ENCODE peak calls at places on chromosome 18, in eight cellular contexts. One of them, this sample, is unnamed.
A peak's percentile ranks its signal among the peaks of the same experiment; 100 is the strongest.

GRCh38 chr18:55706893-55707292 is 118.9 kb upstream of the TCF4 start:
- DNase-seq in HCT116: no peak
- DNase-seq in lung: no peak
- DNase-seq in OCI-LY7: no peak
- DNase-seq in fibroblast of pulmonary artery: peak; percentile 48
- DNase-seq in tibial artery: no peak
- DNase-seq in tibial nerve: no peak
- DNase-seq in body of pancreas: no peak
- DNase-seq in this sample: no peak

GRCh38 chr18:35949903-35950627 is 22.4 kb upstream of the RMP24 start:
- DNase-seq in lung: peak; percentile 48
- DNase-seq in tibial artery: peak; percentile 70
- DNase-seq in tibial nerve: peak; percentile 33
- DNase-seq in HCT116: no peak
- DNase-seq in body of pancreas: peak; percentile 44
- DNase-seq in fibroblast of pulmonary artery: peak; percentile 74
- DNase-seq in OCI-LY7: peak; percentile 30
- DNase-seq in this sample: no peak

GRCh38 chr18:708096-708495 is 4.3 kb downstream of the ENOSF1 start:
- DNase-seq in fibroblast of pulmonary artery: no peak
- DNase-seq in body of pancreas: no peak
- DNase-seq in HCT116: no peak
- DNase-seq in tibial artery: no peak
- DNase-seq in lung: no peak
- DNase-seq in tibial nerve: no peak
- DNase-seq in OCI-LY7: no peak
- DNase-seq in this sample: no peak

GRCh38 chr18:45755936-45756335 is 32.0 kb downstream of the SLC14A1 start:
- DNase-seq in fibroblast of pulmonary artery: peak; percentile 93
- DNase-seq in HCT116: no peak
- DNase-seq in lung: peak; percentile 33
- DNase-seq in body of pancreas: peak; percentile 23
- DNase-seq in tibial nerve: no peak
- DNase-seq in tibial artery: peak; percentile 86
- DNase-seq in OCI-LY7: no peak
- DNase-seq in this sample: peak; percentile 12

GRCh38 chr18:74342416-74343043 is 26.9 kb downstream of the C18orf63 start:
- DNase-seq in OCI-LY7: peak; percentile 19
- DNase-seq in lung: no peak
- DNase-seq in HCT116: peak; percentile 51
- DNase-seq in tibial nerve: no peak
- DNase-seq in body of pancreas: peak; percentile 48
- DNase-seq in tibial artery: no peak
- DNase-seq in fibroblast of pulmonary artery: peak; percentile 89
- DNase-seq in this sample: no peak

GRCh38 chr18:79935098-79935480 is 16.4 kb downstream of the SLC66A2 start:
- DNase-seq in HCT116: no peak
- DNase-seq in tibial artery: peak; percentile 41
- DNase-seq in body of pancreas: no peak
- DNase-seq in tibial nerve: no peak
- DNase-seq in lung: no peak
- DNase-seq in fibroblast of pulmonary artery: no peak
- DNase-seq in OCI-LY7: no peak
- DNase-seq in this sample: peak; percentile 4

GRCh38 chr18:55585586-55586521 is 2.1 kb downstream of the TCF4 start:
- DNase-seq in HCT116: no peak
- DNase-seq in body of pancreas: no peak
- DNase-seq in OCI-LY7: peak; percentile 9
- DNase-seq in fibroblast of pulmonary artery: peak; percentile 43
- DNase-seq in tibial artery: no peak
- DNase-seq in lung: no peak
- DNase-seq in tibial nerve: no peak
- DNase-seq in this sample: no peak

GRCh38 chr18:48825101-48825745 is 125.5 kb downstream of the SMAD7 start:
- DNase-seq in fibroblast of pulmonary artery: peak; percentile 82
- DNase-seq in tibial nerve: no peak
- DNase-seq in body of pancreas: no peak
- DNase-seq in tibial artery: peak; percentile 53
- DNase-seq in OCI-LY7: no peak
- DNase-seq in HCT116: no peak
- DNase-seq in lung: no peak
- DNase-seq in this sample: peak; percentile 1

GRCh38 chr18:3514312-3515216 is 64.6 kb downstream of the TGIF1 start:
- DNase-seq in OCI-LY7: no peak
- DNase-seq in fibroblast of pulmonary artery: no peak
- DNase-seq in tibial nerve: no peak
- DNase-seq in tibial artery: no peak
- DNase-seq in lung: no peak
- DNase-seq in HCT116: no peak
- DNase-seq in body of pancreas: no peak
- DNase-seq in this sample: no peak

GRCh38 chr18:12287684-12288405 is 20.2 kb upstream of the TUBB6 start:
- DNase-seq in HCT116: peak; percentile 54
- DNase-seq in body of pancreas: peak; percentile 57
- DNase-seq in tibial nerve: peak; percentile 78
- DNase-seq in tibial artery: peak; percentile 95
- DNase-seq in fibroblast of pulmonary artery: peak; percentile 85
- DNase-seq in lung: peak; percentile 85
- DNase-seq in OCI-LY7: no peak
- DNase-seq in this sample: peak; percentile 62

GRCh38 chr18:78793313-78793712 is 186.3 kb upstream of the SALL3 start:
- DNase-seq in tibial nerve: no peak
- DNase-seq in fibroblast of pulmonary artery: no peak
- DNase-seq in OCI-LY7: no peak
- DNase-seq in tibial artery: no peak
- DNase-seq in body of pancreas: no peak
- DNase-seq in HCT116: no peak
- DNase-seq in lung: no peak
- DNase-seq in this sample: no peak

GRCh38 chr18:48007955-48008701 is 77.7 kb upstream of the SMAD2 start:
- DNase-seq in OCI-LY7: no peak
- DNase-seq in fibroblast of pulmonary artery: peak; percentile 39
- DNase-seq in body of pancreas: peak; percentile 75
- DNase-seq in HCT116: no peak
- DNase-seq in lung: peak; percentile 68
- DNase-seq in tibial artery: peak; percentile 70
- DNase-seq in tibial nerve: no peak
- DNase-seq in this sample: no peak

GRCh38 chr18:79374408-79375171 is 21.1 kb upstream of the NFATC1 start:
- DNase-seq in tibial artery: no peak
- DNase-seq in OCI-LY7: no peak
- DNase-seq in tibial nerve: no peak
- DNase-seq in body of pancreas: no peak
- DNase-seq in fibroblast of pulmonary artery: no peak
- DNase-seq in lung: no peak
- DNase-seq in HCT116: no peak
- DNase-seq in this sample: no peak

GRCh38 chr18:25289040-25289631 is 62.8 kb downstream of the ZNF521 start:
- DNase-seq in HCT116: no peak
- DNase-seq in OCI-LY7: no peak
- DNase-seq in fibroblast of pulmonary artery: peak; percentile 93
- DNase-seq in tibial artery: no peak
- DNase-seq in lung: no peak
- DNase-seq in tibial nerve: no peak
- DNase-seq in body of pancreas: no peak
- DNase-seq in this sample: no peak

GRCh38 chr18:64436111-64436510 is 287.2 kb upstream of the LINC00305 start:
- DNase-seq in lung: no peak
- DNase-seq in fibroblast of pulmonary artery: no peak
- DNase-seq in OCI-LY7: no peak
- DNase-seq in body of pancreas: no peak
- DNase-seq in HCT116: no peak
- DNase-seq in tibial nerve: no peak
- DNase-seq in tibial artery: no peak
- DNase-seq in this sample: no peak

GRCh38 chr18:26454192-26454591 is 94.2 kb downstream of the KCTD1 start:
- DNase-seq in body of pancreas: no peak
- DNase-seq in fibroblast of pulmonary artery: no peak
- DNase-seq in HCT116: no peak
- DNase-seq in tibial nerve: no peak
- DNase-seq in tibial artery: no peak
- DNase-seq in lung: no peak
- DNase-seq in OCI-LY7: no peak
- DNase-seq in this sample: no peak

GRCh38 chr18:48932462-48932818 is 18.3 kb downstream of the SMAD7 start:
- DNase-seq in fibroblast of pulmonary artery: no peak
- DNase-seq in HCT116: no peak
- DNase-seq in tibial artery: peak; percentile 64
- DNase-seq in lung: no peak
- DNase-seq in tibial nerve: no peak
- DNase-seq in OCI-LY7: no peak
- DNase-seq in body of pancreas: no peak
- DNase-seq in this sample: no peak

GRCh38 chr18:21831413-21831831 is 90.8 kb downstream of the MIB1 start:
- DNase-seq in OCI-LY7: no peak
- DNase-seq in lung: no peak
- DNase-seq in tibial nerve: no peak
- DNase-seq in tibial artery: peak; percentile 80
- DNase-seq in body of pancreas: no peak
- DNase-seq in fibroblast of pulmonary artery: no peak
- DNase-seq in HCT116: no peak
- DNase-seq in this sample: peak; percentile 22

GRCh38 chr18:48996901-48997463 is 46.2 kb upstream of the SMAD7 start:
- DNase-seq in lung: no peak
- DNase-seq in HCT116: peak; percentile 58
- DNase-seq in OCI-LY7: no peak
- DNase-seq in tibial artery: no peak
- DNase-seq in body of pancreas: no peak
- DNase-seq in tibial nerve: no peak
- DNase-seq in fibroblast of pulmonary artery: peak; percentile 46
- DNase-seq in this sample: no peak

GRCh38 chr18:50315100-50315871 is 27.8 kb upstream of the CXXC1 start:
- DNase-seq in tibial nerve: no peak
- DNase-seq in fibroblast of pulmonary artery: no peak
- DNase-seq in body of pancreas: no peak
- DNase-seq in lung: no peak
- DNase-seq in HCT116: no peak
- DNase-seq in tibial artery: no peak
- DNase-seq in OCI-LY7: peak; percentile 74
- DNase-seq in this sample: no peak
- H3K4me3 ChIP-seq in tibial nerve: no peak overlapping the region
- H3K4me3 ChIP-seq in fibroblast of pulmonary artery: no peak overlapping the region
- H3K4me3 ChIP-seq in body of pancreas: no peak overlapping the region
- H3K4me3 ChIP-seq in lung: no peak overlapping the region
- H3K4me3 ChIP-seq in HCT116: no peak overlapping the region
- H3K4me3 ChIP-seq in tibial artery: no peak overlapping the region
- H3K4me3 ChIP-seq in OCI-LY7: peak overlapping the region; percentile 52
- H3K4me3 ChIP-seq in this sample: no peak overlapping the region

DNA sequence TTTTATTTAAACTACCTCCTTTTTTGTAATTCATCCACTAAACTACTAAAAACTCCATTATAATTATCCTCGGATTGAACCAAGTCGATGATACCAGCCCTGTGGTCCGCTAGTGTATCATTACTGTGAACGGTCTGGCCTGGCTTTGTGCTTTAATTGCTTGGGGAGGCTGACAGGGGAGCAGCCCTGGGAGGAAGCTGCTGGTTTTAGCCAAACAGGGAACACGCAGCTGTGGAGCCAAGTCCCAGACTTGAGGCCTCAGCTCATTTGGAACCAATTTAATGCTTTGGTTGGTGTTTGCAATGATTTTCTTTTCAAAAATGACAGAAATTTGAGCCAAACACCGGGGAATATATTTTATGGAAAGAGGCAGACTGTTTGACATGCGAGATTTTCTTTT is 149.4 kb downstream of the ARHGAP28 start:
- DNase-seq in lung: no peak
- DNase-seq in HCT116: no peak
- DNase-seq in fibroblast of pulmonary artery: no peak
- DNase-seq in tibial nerve: no peak
- DNase-seq in OCI-LY7: no peak
- DNase-seq in tibial artery: no peak
- DNase-seq in body of pancreas: no peak
- DNase-seq in this sample: no peak
- H3K4me3 ChIP-seq in lung: no peak overlapping the region
- H3K4me3 ChIP-seq in HCT116: no peak overlapping the region
- H3K4me3 ChIP-seq in fibroblast of pulmonary artery: no peak overlapping the region
- H3K4me3 ChIP-seq in tibial nerve: no peak overlapping the region
- H3K4me3 ChIP-seq in OCI-LY7: no peak overlapping the region
- H3K4me3 ChIP-seq in tibial artery: no peak overlapping the region
- H3K4me3 ChIP-seq in body of pancreas: no peak overlapping the region
- H3K4me3 ChIP-seq in this sample: no peak overlapping the region

DNA sequence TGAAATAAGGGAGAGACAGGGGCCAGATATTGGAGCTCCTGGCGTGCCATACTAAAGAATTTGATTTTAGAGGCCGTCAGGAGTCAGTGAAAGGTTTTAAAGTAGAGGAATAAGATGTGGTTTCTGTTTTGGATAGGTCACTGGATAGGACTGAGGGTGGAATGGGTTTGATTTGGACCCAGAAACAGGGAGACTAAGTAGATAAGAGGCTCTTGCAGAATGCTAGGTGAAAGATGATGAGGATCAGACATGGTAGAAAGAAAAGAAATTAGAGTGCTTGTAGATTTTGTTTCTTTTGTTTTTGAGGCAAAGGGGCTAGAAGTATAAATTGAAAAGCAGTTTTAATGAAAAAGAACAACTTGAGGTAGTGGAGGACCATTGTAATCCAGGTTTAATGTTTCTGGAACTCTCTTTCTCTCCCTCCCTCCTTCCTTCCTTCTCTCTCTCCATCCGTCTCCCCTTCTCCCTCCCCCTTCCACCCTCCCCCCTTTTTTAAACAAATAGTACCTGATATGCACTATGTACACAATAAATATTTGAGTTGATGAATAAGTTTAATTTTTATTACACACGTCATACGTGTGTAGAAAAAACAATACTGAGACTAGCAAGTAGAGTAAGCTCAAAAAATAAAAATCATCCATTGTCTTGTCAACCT is 1.9 kb downstream of the NDUFV2 start:
- DNase-seq in HCT116: no peak
- DNase-seq in OCI-LY7: no peak
- DNase-seq in tibial artery: no peak
- DNase-seq in tibial nerve: no peak
- DNase-seq in lung: no peak
- DNase-seq in fibroblast of pulmonary artery: no peak
- DNase-seq in body of pancreas: no peak
- DNase-seq in this sample: no peak
- H3K4me3 ChIP-seq in HCT116: peak overlapping the region; percentile 69
- H3K4me3 ChIP-seq in OCI-LY7: peak overlapping the region; percentile 93
- H3K4me3 ChIP-seq in tibial artery: peak overlapping the region; percentile 77
- H3K4me3 ChIP-seq in tibial nerve: peak overlapping the region; percentile 57
- H3K4me3 ChIP-seq in lung: peak overlapping the region; percentile 21
- H3K4me3 ChIP-seq in fibroblast of pulmonary artery: peak overlapping the region; percentile 87
- H3K4me3 ChIP-seq in body of pancreas: no peak overlapping the region
- H3K4me3 ChIP-seq in this sample: peak overlapping the region; percentile 73

GRCh38 chr18:24263078-24263477 is 124.2 kb downstream of the CABYR start:
- DNase-seq in HCT116: no peak
- DNase-seq in OCI-LY7: no peak
- DNase-seq in tibial artery: no peak
- DNase-seq in body of pancreas: no peak
- DNase-seq in fibroblast of pulmonary artery: no peak
- DNase-seq in tibial nerve: no peak
- DNase-seq in lung: no peak
- DNase-seq in this sample: no peak
- H3K4me3 ChIP-seq in HCT116: no peak overlapping the region
- H3K4me3 ChIP-seq in OCI-LY7: no peak overlapping the region
- H3K4me3 ChIP-seq in tibial artery: no peak overlapping the region
- H3K4me3 ChIP-seq in body of pancreas: no peak overlapping the region
- H3K4me3 ChIP-seq in fibroblast of pulmonary artery: no peak overlapping the region
- H3K4me3 ChIP-seq in tibial nerve: no peak overlapping the region
- H3K4me3 ChIP-seq in lung: no peak overlapping the region
- H3K4me3 ChIP-seq in this sample: no peak overlapping the region

GRCh38 chr18:75483662-75484061 is 56.2 kb upstream of the SMIM21 start:
- DNase-seq in HCT116: no peak
- DNase-seq in OCI-LY7: no peak
- DNase-seq in lung: no peak
- DNase-seq in tibial artery: no peak
- DNase-seq in fibroblast of pulmonary artery: no peak
- DNase-seq in tibial nerve: no peak
- DNase-seq in body of pancreas: no peak
- DNase-seq in this sample: no peak
- H3K4me3 ChIP-seq in HCT116: no peak overlapping the region
- H3K4me3 ChIP-seq in OCI-LY7: no peak overlapping the region
- H3K4me3 ChIP-seq in lung: no peak overlapping the region
- H3K4me3 ChIP-seq in tibial artery: no peak overlapping the region
- H3K4me3 ChIP-seq in fibroblast of pulmonary artery: no peak overlapping the region
- H3K4me3 ChIP-seq in tibial nerve: no peak overlapping the region
- H3K4me3 ChIP-seq in body of pancreas: no peak overlapping the region
- H3K4me3 ChIP-seq in this sample: no peak overlapping the region

This sample was measured in gastrocnemius medialis.